ENCODE peak calls at places on chromosomes 3 and 15, in six cellular contexts. W, R, U, E, P and H are unnamed samples.

GRCh38 chr3:61563614-61564404 is 2.4 kb downstream of the PTPRG start:
- DNase-seq in W (no peak), R (no peak), U (no peak), E (no peak), P (no peak), H (no peak)

GRCh38 chr3:10263549-10264363 is 15.5 kb downstream of the TATDN2 start:
- DNase-seq in W (peak; percentile 50), R (peak; percentile 42), U (peak; percentile 43), E (peak; percentile 29), P (peak; percentile 18), H (peak; percentile 75)

GRCh38 chr3:195892355-195893120 is 15.8 kb downstream of the TNK2 start:
- DNase-seq in W (no peak), R (peak; percentile 71), U (peak; percentile 81), E (no peak), P (peak; percentile 57), H (no peak)

GRCh38 chr3:138036572-138036971 is 26.6 kb downstream of the CLDN18 start:
- DNase-seq in W (no peak), R (no peak), U (no peak), E (no peak), P (no peak), H (no peak)

GRCh38 chr3:118765636-118766305 is 268.9 kb downstream of the IGSF11 start:
- DNase-seq in W (no peak), R (no peak), U (no peak), E (no peak), P (no peak), H (no peak)

GRCh38 chr3:14555835-14556234 is 15.7 kb upstream of the GRIP2 start:
- DNase-seq in W (no peak), R (no peak), U (no peak), E (no peak), P (no peak), H (no peak)

GRCh38 chr3:139588450-139588849 is 48.9 kb upstream of the RBP1 start:
- DNase-seq in W (no peak), R (no peak), U (no peak), E (no peak), P (peak; percentile 36), H (no peak)

GRCh38 chr15:88636654-88637053 is 2.2 kb upstream of the ISG20 start:
- DNase-seq in W (no peak), R (peak; percentile 36), U (no peak), E (no peak), P (no peak), H (no peak)

GRCh38 chr3:87706176-87706575 is 352.6 kb downstream of the CGGBP1 start:
- DNase-seq in W (no peak), R (no peak), U (no peak), E (no peak), P (peak; percentile 44), H (no peak)

GRCh38 chr3:194303749-194304148 is 47.4 kb downstream of the CPN2 start:
- DNase-seq in W (no peak), R (no peak), U (no peak), E (no peak), P (no peak), H (no peak)

GRCh38 chr3:194306771-194307640 is 44.1 kb downstream of the CPN2 start:
- DNase-seq in W (no peak), R (no peak), U (no peak), E (peak; percentile 49), P (no peak), H (no peak)

GRCh38 chr3:194304186-194304917 is 46.8 kb downstream of the CPN2 start:
- DNase-seq in W (no peak), R (no peak), U (no peak), E (peak; percentile 71), P (no peak), H (no peak)

GRCh38 chr3:194306109-194306686 is 44.9 kb downstream of the CPN2 start:
- DNase-seq in W (peak; percentile 35), R (no peak), U (no peak), E (peak; percentile 98), P (no peak), H (peak; percentile 69)

DNA sequence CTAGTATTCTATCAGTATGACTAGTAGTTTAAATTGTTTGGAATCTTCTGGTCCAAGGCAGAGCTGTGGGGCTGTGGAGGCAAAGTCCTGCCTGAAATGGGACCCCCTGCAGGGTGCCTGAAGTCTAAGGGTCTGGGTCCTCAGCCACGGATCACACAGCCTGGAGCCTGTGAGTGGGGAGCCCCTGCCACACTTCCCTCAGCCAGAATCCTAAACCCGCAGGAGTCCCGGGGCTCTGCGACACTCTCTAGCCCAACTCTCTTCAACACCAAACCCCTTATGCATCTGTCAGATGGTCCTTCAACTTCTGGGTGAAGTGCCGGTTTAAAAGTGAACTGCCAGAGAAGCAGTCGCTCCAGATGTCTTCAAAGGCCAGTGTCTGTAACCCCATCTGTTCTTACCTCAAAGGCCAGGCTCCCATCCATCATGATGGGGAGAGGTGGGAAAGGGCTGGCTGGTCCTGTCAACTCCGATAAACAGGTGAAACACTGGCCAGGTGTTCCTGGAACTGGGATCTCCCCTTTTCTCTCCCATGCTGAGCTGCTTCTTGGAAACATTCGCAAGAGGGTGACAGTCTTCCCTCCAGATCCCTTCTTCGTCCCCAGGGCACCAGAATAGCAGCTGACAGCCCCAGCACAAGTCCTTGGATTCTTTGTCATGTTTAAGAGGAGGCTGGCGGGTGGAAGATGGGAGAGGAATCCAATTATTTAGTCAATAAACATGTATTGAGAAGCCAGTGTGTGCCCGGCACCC is 45.6 kb downstream of the CPN2 start:
- DNase-seq in W (no peak), R (no peak), U (no peak), E (peak; percentile 84), P (no peak), H (no peak)
- H3K4me1 ChIP-seq in W (peaks cover 30% of the 10 kb centered on the region), R (no peaks in the 10 kb centered on the region), U (no peaks in the 10 kb centered on the region), E (peaks cover 85% of the 10 kb centered on the region), P (peaks cover 11% of the 10 kb centered on the region), H (peaks cover 38% of the 10 kb centered on the region)

DNA sequence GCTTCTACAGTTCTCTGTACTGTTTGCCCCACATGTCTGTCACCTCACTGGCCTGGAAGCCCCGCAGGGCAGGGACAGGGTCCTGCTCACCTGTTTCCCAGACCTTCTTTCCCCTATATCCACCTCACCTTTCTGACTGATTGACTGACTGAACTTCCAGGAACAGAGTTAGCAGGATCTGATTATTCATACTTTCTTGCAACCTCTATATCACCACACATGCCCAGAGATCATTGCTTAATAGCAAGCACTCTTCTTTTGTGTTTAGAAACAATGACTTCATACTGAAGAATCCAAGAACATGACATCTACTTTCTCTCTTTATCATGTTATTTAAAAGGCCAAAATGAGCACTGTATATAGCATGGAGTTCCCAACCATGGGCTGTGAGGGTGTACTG is 18.0 kb upstream of the CLEC3B start:
- DNase-seq in W (no peak), R (peak; percentile 79), U (peak; percentile 55), E (no peak), P (peak; percentile 68), H (no peak)
- H3K36me3 ChIP-seq in W (peaks cover 24% of the 10 kb centered on the region), R (peaks cover 14% of the 10 kb centered on the region), U (peaks cover 9% of the 10 kb centered on the region), E (peaks cover 48% of the 10 kb centered on the region), P (peaks cover 21% of the 10 kb centered on the region), H (peaks cover 27% of the 10 kb centered on the region)

GRCh38 chr3:194032828-194033435 is 103.0 kb upstream of the HES1 start:
- DNase-seq in W (no peak), R (no peak), U (no peak), E (no peak), P (no peak), H (no peak)

GRCh38 chr3:194031867-194032635 is 103.9 kb upstream of the HES1 start:
- DNase-seq in W (no peak), R (no peak), U (peak; percentile 30), E (no peak), P (peak; percentile 20), H (no peak)

GRCh38 chr3:194036842-194037241 is 99.1 kb upstream of the HES1 start:
- DNase-seq in W (no peak), R (no peak), U (no peak), E (no peak), P (no peak), H (no peak)

GRCh38 chr3:194035406-194036138 is 100.4 kb upstream of the HES1 start:
- DNase-seq in W (no peak), R (no peak), U (no peak), E (no peak), P (no peak), H (no peak)

DNA sequence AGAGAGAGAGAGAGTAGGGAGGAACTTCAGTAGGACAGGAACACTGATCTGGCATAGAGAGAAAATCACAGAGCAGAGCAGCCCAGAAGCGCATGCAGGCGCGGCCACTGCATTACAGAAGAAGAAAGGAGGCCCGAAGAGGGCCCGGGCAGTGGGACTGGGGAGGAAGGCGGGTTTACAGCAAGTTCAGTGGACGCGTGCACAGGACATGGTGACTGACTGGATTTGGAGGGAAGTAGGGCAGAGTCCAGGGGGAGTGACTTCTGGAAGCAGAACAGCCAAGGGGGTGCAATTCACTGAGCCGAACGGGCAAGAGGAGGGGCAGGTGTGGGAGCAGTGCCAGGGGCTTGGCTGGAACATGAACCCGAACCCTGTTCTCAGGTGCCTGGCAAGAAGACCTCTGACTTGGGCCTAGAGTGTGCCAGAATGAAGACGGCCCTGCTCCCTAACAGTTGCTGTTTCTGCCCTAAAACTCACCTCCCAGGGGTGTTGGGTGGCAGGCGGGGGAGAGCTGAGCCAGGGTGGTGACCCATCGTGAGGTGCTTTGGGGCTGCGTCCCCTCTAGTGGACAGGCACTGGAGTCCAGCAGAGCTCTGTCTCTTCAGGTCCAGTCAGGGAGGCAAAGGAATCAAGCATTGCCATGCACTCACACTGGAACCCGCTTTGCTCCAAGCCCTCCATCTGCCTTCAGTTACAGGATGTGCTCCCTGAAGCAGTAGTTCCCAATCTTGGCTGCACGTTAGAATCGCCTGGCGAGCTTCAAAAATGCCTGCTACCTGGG is 101.2 kb upstream of the HES1 start:
- DNase-seq in W (no peak), R (no peak), U (no peak), E (no peak), P (no peak), H (no peak)
- H3K27ac ChIP-seq in W (no peak overlapping the region), R (no peak overlapping the region), U (no peak overlapping the region), E (no peak overlapping the region), P (no peak overlapping the region), H (no peak overlapping the region)

DNA sequence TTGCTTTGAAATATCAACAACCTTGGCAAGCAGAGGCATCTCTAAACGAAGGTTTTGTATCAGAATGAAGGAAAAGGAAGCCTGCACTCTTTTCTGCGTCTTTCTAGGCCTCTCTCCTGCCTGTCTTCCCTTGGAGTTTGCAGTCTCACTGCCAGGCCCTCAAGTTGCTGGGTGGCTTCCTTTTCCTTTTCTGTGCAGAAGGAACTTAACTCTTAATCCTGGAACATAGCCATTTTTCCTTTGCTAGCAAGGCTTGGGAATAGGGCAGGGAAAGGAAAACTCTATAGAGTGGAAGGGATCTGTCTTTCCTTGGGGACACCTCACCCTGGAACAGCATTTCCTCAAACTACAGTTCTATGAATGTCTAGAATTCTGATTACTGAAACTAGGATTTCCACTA is 32.8 kb downstream of the TLNRD1 start:
- DNase-seq in W (no peak), R (no peak), U (no peak), E (no peak), P (no peak), H (no peak)
- H3K4me1 ChIP-seq in W (no peaks in the 10 kb centered on the region), R (peaks cover 2% of the 10 kb centered on the region), U (no peaks in the 10 kb centered on the region), E (no peaks in the 10 kb centered on the region), P (peaks cover 6% of the 10 kb centered on the region), H (no peaks in the 10 kb centered on the region)

GRCh38 chr3:122533931-122534334 is 19.2 kb upstream of the KPNA1 start:
- DNase-seq in W (no peak), R (peak; percentile 87), U (peak; percentile 85), E (no peak), P (peak; percentile 100), H (no peak)
- H3K36me3 ChIP-seq in W (peaks cover 36% of the 10 kb centered on the region), R (peaks cover 12% of the 10 kb centered on the region), U (peaks cover 7% of the 10 kb centered on the region), E (peaks cover 68% of the 10 kb centered on the region), P (no peaks in the 10 kb centered on the region), H (peaks cover 60% of the 10 kb centered on the region)

DNA sequence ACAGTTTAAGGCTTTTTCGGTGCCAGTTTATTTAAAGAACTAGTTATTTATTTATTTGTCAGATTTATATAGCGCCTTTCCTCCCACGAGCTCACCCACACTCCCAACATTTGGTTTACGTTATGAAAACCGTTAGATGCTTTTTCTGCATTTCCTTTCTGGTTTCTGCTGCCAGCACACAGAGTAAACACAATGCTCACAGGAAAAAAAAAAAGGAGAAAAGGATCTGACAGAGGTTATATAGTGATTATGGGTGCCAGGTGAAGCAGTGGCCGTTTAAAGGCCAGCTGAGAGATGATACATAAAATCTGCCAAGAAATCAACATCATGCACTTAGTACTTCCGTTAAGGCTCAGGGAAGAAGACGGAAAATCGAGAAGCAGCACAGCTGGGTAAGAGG is 37.9 kb downstream of the ETV5 start:
- DNase-seq in W (no peak), R (peak; percentile 16), U (no peak), E (no peak), P (no peak), H (no peak)
- H3K27ac ChIP-seq in W (no peak overlapping the region), R (no peak overlapping the region), U (no peak overlapping the region), E (no peak overlapping the region), P (no peak overlapping the region), H (no peak overlapping the region)